ENCODE peak calls at places on chromosomes 5 and 9, in ten cellular contexts. One of them, this sample, is unnamed.

GRCh38 chr9:110575952-110576351 is 3.6 kb downstream of the SVEP1 start:
- DNase-seq in GM10248: no peak
- DNase-seq in amygdala: no peak
- DNase-seq in T47D: peak; percentile 53
- DNase-seq in NCI-H774: no peak
- DNase-seq in retina: no peak
- DNase-seq in Caki2: no peak
- DNase-seq in ecto neural progenitor cell: no peak
- DNase-seq in thoracic aorta: no peak
- DNase-seq in A172: no peak
- DNase-seq in this sample: no peak

GRCh38 chr5:37971483-37972024 is 131.7 kb upstream of the GDNF start:
- DNase-seq in GM10248: no peak
- DNase-seq in amygdala: no peak
- DNase-seq in T47D: no peak
- DNase-seq in NCI-H774: no peak
- DNase-seq in retina: no peak
- DNase-seq in Caki2: no peak
- DNase-seq in ecto neural progenitor cell: no peak
- DNase-seq in thoracic aorta: no peak
- DNase-seq in A172: no peak
- DNase-seq in this sample: no peak

GRCh38 chr9:98290411-98290810 is 35.0 kb upstream of the TBC1D2 start:
- DNase-seq in GM10248: no peak
- DNase-seq in amygdala: no peak
- DNase-seq in T47D: no peak
- DNase-seq in NCI-H774: no peak
- DNase-seq in retina: no peak
- DNase-seq in Caki2: no peak
- DNase-seq in ecto neural progenitor cell: no peak
- DNase-seq in thoracic aorta: no peak
- DNase-seq in A172: no peak
- DNase-seq in this sample: no peak

GRCh38 chr9:136090768-136091581 is 4.1 kb downstream of the NACC2 start:
- DNase-seq in GM10248: no peak
- DNase-seq in amygdala: no peak
- DNase-seq in T47D: no peak
- DNase-seq in NCI-H774: no peak
- DNase-seq in retina: no peak
- DNase-seq in Caki2: no peak
- DNase-seq in ecto neural progenitor cell: no peak
- DNase-seq in thoracic aorta: no peak
- DNase-seq in A172: no peak
- DNase-seq in this sample: no peak

GRCh38 chr9:3136999-3137675 is 293.2 kb upstream of the PUM3 start:
- DNase-seq in GM10248: no peak
- DNase-seq in amygdala: no peak
- DNase-seq in T47D: no peak
- DNase-seq in NCI-H774: no peak
- DNase-seq in retina: no peak
- DNase-seq in Caki2: no peak
- DNase-seq in ecto neural progenitor cell: no peak
- DNase-seq in thoracic aorta: no peak
- DNase-seq in A172: no peak
- DNase-seq in this sample: peak; percentile 10

GRCh38 chr5:177453852-177454396 is 7.3 kb downstream of the PRR7 start:
- DNase-seq in GM10248: no peak
- DNase-seq in amygdala: no peak
- DNase-seq in T47D: no peak
- DNase-seq in NCI-H774: no peak
- DNase-seq in retina: no peak
- DNase-seq in Caki2: no peak
- DNase-seq in ecto neural progenitor cell: no peak
- DNase-seq in thoracic aorta: no peak
- DNase-seq in A172: no peak
- DNase-seq in this sample: peak; percentile 77

GRCh38 chr5:67031689-67032088 is 164.9 kb downstream of the CD180 start:
- DNase-seq in GM10248: no peak
- DNase-seq in amygdala: no peak
- DNase-seq in T47D: peak; percentile 9
- DNase-seq in NCI-H774: no peak
- DNase-seq in retina: peak; percentile 13
- DNase-seq in Caki2: no peak
- DNase-seq in ecto neural progenitor cell: no peak
- DNase-seq in thoracic aorta: no peak
- DNase-seq in A172: no peak
- DNase-seq in this sample: no peak

GRCh38 chr5:160919610-160920009 is 67.6 kb upstream of the ATP10B start:
- DNase-seq in GM10248: no peak
- DNase-seq in amygdala: no peak
- DNase-seq in T47D: no peak
- DNase-seq in NCI-H774: no peak
- DNase-seq in retina: no peak
- DNase-seq in Caki2: no peak
- DNase-seq in ecto neural progenitor cell: no peak
- DNase-seq in thoracic aorta: no peak
- DNase-seq in A172: no peak
- DNase-seq in this sample: no peak

GRCh38 chr5:141478321-141478945 is 2.7 kb downstream of the PCDHGC3 start:
- DNase-seq in GM10248: no peak
- DNase-seq in amygdala: no peak
- DNase-seq in T47D: peak; percentile 53
- DNase-seq in NCI-H774: peak; percentile 20
- DNase-seq in retina: peak; percentile 22
- DNase-seq in Caki2: no peak
- DNase-seq in ecto neural progenitor cell: peak; percentile 49
- DNase-seq in thoracic aorta: no peak
- DNase-seq in A172: no peak
- DNase-seq in this sample: peak; percentile 72

GRCh38 chr9:127118597-127119318 is 3.7 kb downstream of the ANGPTL2 start:
- DNase-seq in GM10248: peak; percentile 42
- DNase-seq in amygdala: no peak
- DNase-seq in T47D: no peak
- DNase-seq in NCI-H774: no peak
- DNase-seq in retina: no peak
- DNase-seq in Caki2: no peak
- DNase-seq in ecto neural progenitor cell: no peak
- DNase-seq in thoracic aorta: no peak
- DNase-seq in A172: no peak
- DNase-seq in this sample: peak; percentile 47

GRCh38 chr9:134891713-134892112 is 11.1 kb downstream of the FCN2 start:
- DNase-seq in GM10248: no peak
- DNase-seq in amygdala: no peak
- DNase-seq in T47D: no peak
- DNase-seq in NCI-H774: no peak
- DNase-seq in retina: no peak
- DNase-seq in Caki2: no peak
- DNase-seq in ecto neural progenitor cell: no peak
- DNase-seq in thoracic aorta: no peak
- DNase-seq in A172: no peak
- DNase-seq in this sample: no peak

GRCh38 chr5:76202182-76202581 is 119.0 kb downstream of the SV2C start:
- DNase-seq in GM10248: no peak
- DNase-seq in amygdala: no peak
- DNase-seq in T47D: no peak
- DNase-seq in NCI-H774: no peak
- DNase-seq in retina: no peak
- DNase-seq in Caki2: no peak
- DNase-seq in ecto neural progenitor cell: no peak
- DNase-seq in thoracic aorta: no peak
- DNase-seq in A172: no peak
- DNase-seq in this sample: no peak

GRCh38 chr5:128123936-128124335 is 40.4 kb downstream of the SLC12A2 start:
- DNase-seq in GM10248: no peak
- DNase-seq in amygdala: no peak
- DNase-seq in T47D: no peak
- DNase-seq in NCI-H774: no peak
- DNase-seq in retina: no peak
- DNase-seq in Caki2: no peak
- DNase-seq in ecto neural progenitor cell: no peak
- DNase-seq in thoracic aorta: no peak
- DNase-seq in A172: no peak
- DNase-seq in this sample: no peak

GRCh38 chr9:99824378-99825157 is 2.9 kb downstream of the NR4A3 start:
- DNase-seq in GM10248: peak; percentile 80
- DNase-seq in amygdala: no peak
- DNase-seq in T47D: no peak
- DNase-seq in NCI-H774: no peak
- DNase-seq in retina: peak; percentile 79
- DNase-seq in Caki2: no peak
- DNase-seq in ecto neural progenitor cell: peak; percentile 87
- DNase-seq in thoracic aorta: no peak
- DNase-seq in A172: no peak
- DNase-seq in this sample: peak; percentile 76

GRCh38 chr5:40292006-40292405 is 387.7 kb upstream of the PTGER4 start:
- DNase-seq in GM10248: no peak
- DNase-seq in amygdala: no peak
- DNase-seq in T47D: no peak
- DNase-seq in NCI-H774: no peak
- DNase-seq in retina: no peak
- DNase-seq in Caki2: no peak
- DNase-seq in ecto neural progenitor cell: no peak
- DNase-seq in thoracic aorta: no peak
- DNase-seq in A172: no peak
- DNase-seq in this sample: no peak

GRCh38 chr9:83066771-83067170 is 3.8 kb upstream of the RASEF start:
- DNase-seq in GM10248: no peak
- DNase-seq in amygdala: no peak
- DNase-seq in T47D: no peak
- DNase-seq in NCI-H774: no peak
- DNase-seq in retina: no peak
- DNase-seq in Caki2: peak; percentile 41
- DNase-seq in ecto neural progenitor cell: no peak
- DNase-seq in thoracic aorta: no peak
- DNase-seq in A172: peak; percentile 80
- DNase-seq in this sample: no peak

GRCh38 chr9:89498845-89499480 is 1.1 kb upstream of the SEMA4D start:
- DNase-seq in GM10248: no peak
- DNase-seq in amygdala: no peak
- DNase-seq in T47D: no peak
- DNase-seq in NCI-H774: no peak
- DNase-seq in retina: no peak
- DNase-seq in Caki2: no peak
- DNase-seq in ecto neural progenitor cell: no peak
- DNase-seq in thoracic aorta: no peak
- DNase-seq in A172: no peak
- DNase-seq in this sample: no peak

GRCh38 chr9:130282000-130282700 is 16.6 kb downstream of the HMCN2 start:
- DNase-seq in GM10248: no peak
- DNase-seq in amygdala: no peak
- DNase-seq in T47D: no peak
- DNase-seq in NCI-H774: peak; percentile 76
- DNase-seq in retina: no peak
- DNase-seq in Caki2: no peak
- DNase-seq in ecto neural progenitor cell: no peak
- DNase-seq in thoracic aorta: no peak
- DNase-seq in A172: no peak
- DNase-seq in this sample: peak; percentile 57

GRCh38 chr5:73266925-73267775 is 94.2 kb downstream of the TMEM174 start:
- DNase-seq in GM10248: no peak
- DNase-seq in amygdala: no peak
- DNase-seq in T47D: no peak
- DNase-seq in NCI-H774: no peak
- DNase-seq in retina: peak; percentile 80
- DNase-seq in Caki2: no peak
- DNase-seq in ecto neural progenitor cell: peak; percentile 44
- DNase-seq in thoracic aorta: no peak
- DNase-seq in A172: no peak
- DNase-seq in this sample: no peak

GRCh38 chr5:89233462-89233861 is 350.5 kb upstream of the MEF2C start:
- DNase-seq in GM10248: no peak
- DNase-seq in amygdala: no peak
- DNase-seq in T47D: no peak
- DNase-seq in NCI-H774: no peak
- DNase-seq in retina: no peak
- DNase-seq in Caki2: no peak
- DNase-seq in ecto neural progenitor cell: no peak
- DNase-seq in thoracic aorta: no peak
- DNase-seq in A172: no peak
- DNase-seq in this sample: no peak

GRCh38 chr5:157902440-157903116 is 43.6 kb upstream of the CLINT1 start:
- DNase-seq in GM10248: no peak
- DNase-seq in amygdala: no peak
- DNase-seq in T47D: no peak
- DNase-seq in NCI-H774: no peak
- DNase-seq in retina: no peak
- DNase-seq in Caki2: no peak
- DNase-seq in ecto neural progenitor cell: no peak
- DNase-seq in thoracic aorta: no peak
- DNase-seq in A172: no peak
- DNase-seq in this sample: no peak

GRCh38 chr9:129776938-129777768 is 24.3 kb upstream of the PTGES start:
- DNase-seq in GM10248: no peak
- DNase-seq in amygdala: no peak
- DNase-seq in T47D: peak; percentile 90
- DNase-seq in NCI-H774: no peak
- DNase-seq in retina: peak; percentile 71
- DNase-seq in Caki2: peak; percentile 98
- DNase-seq in ecto neural progenitor cell: peak; percentile 64
- DNase-seq in thoracic aorta: peak; percentile 90
- DNase-seq in A172: peak; percentile 97
- DNase-seq in this sample: peak; percentile 91

GRCh38 chr5:107567901-107568671 is 102.7 kb downstream of the EFNA5 start:
- DNase-seq in GM10248: no peak
- DNase-seq in amygdala: no peak
- DNase-seq in T47D: no peak
- DNase-seq in NCI-H774: no peak
- DNase-seq in retina: no peak
- DNase-seq in Caki2: no peak
- DNase-seq in ecto neural progenitor cell: no peak
- DNase-seq in thoracic aorta: no peak
- DNase-seq in A172: no peak
- DNase-seq in this sample: no peak

GRCh38 chr5:82765765-82766164 is 311.4 kb downstream of the TMEM167A start:
- DNase-seq in GM10248: no peak
- DNase-seq in amygdala: no peak
- DNase-seq in T47D: peak; percentile 7
- DNase-seq in NCI-H774: no peak
- DNase-seq in retina: no peak
- DNase-seq in Caki2: no peak
- DNase-seq in ecto neural progenitor cell: no peak
- DNase-seq in thoracic aorta: no peak
- DNase-seq in A172: no peak
- DNase-seq in this sample: peak; percentile 37

GRCh38 chr5:10623305-10623910 is 59.5 kb downstream of the ANKRD33B start:
- DNase-seq in GM10248: no peak
- DNase-seq in amygdala: no peak
- DNase-seq in T47D: no peak
- DNase-seq in NCI-H774: no peak
- DNase-seq in retina: no peak
- DNase-seq in Caki2: no peak
- DNase-seq in ecto neural progenitor cell: no peak
- DNase-seq in thoracic aorta: no peak
- DNase-seq in A172: no peak
- DNase-seq in this sample: no peak

GRCh38 chr5:112703866-112704820 is 33.5 kb upstream of the APC start:
- DNase-seq in GM10248: no peak
- DNase-seq in amygdala: no peak
- DNase-seq in T47D: no peak
- DNase-seq in NCI-H774: no peak
- DNase-seq in retina: no peak
- DNase-seq in Caki2: no peak
- DNase-seq in ecto neural progenitor cell: no peak
- DNase-seq in thoracic aorta: no peak
- DNase-seq in A172: peak; percentile 29
- DNase-seq in this sample: no peak